ENCODE peak calls at places on chromosomes 7 and 10, in four cellular contexts. One of them, this sample, is unnamed.

GRCh38 chr7:43647772-43648643 is 65.1 kb downstream of the STK17A start:
- DNase-seq in neuronal stem cell: no peak
- DNase-seq in H9: no peak
- DNase-seq in IMR-90: peak
- DNase-seq in this sample: peak

GRCh38 chr7:108261560-108262255 is 131.5 kb upstream of the LAMB4 start:
- DNase-seq in IMR-90: no peak
- DNase-seq in H9: no peak
- DNase-seq in neuronal stem cell: no peak
- DNase-seq in this sample: no peak

GRCh38 chr7:36567699-36568436 is 156.4 kb downstream of the AOAH start:
- DNase-seq in H9: no peak
- DNase-seq in neuronal stem cell: no peak
- DNase-seq in IMR-90: no peak
- DNase-seq in this sample: no peak

GRCh38 chr10:131183546-131184045 is 127.9 kb downstream of the TCERG1L start:
- DNase-seq in H9: peak
- DNase-seq in neuronal stem cell: no peak
- DNase-seq in IMR-90: no peak
- DNase-seq in this sample: no peak

GRCh38 chr10:74238031-74238431 is 87.0 kb downstream of the ADK start:
- DNase-seq in H9: no peak
- DNase-seq in neuronal stem cell: no peak
- DNase-seq in IMR-90: peak
- DNase-seq in this sample: no peak

GRCh38 chr10:71077143-71077581 is 135.2 kb upstream of the UNC5B start:
- DNase-seq in IMR-90: no peak
- DNase-seq in H9: peak
- DNase-seq in neuronal stem cell: no peak
- DNase-seq in this sample: peak

GRCh38 chr7:80311313-80311712 is 176.7 kb downstream of the GNAI1 start:
- DNase-seq in neuronal stem cell: no peak
- DNase-seq in H9: no peak
- DNase-seq in IMR-90: no peak
- DNase-seq in this sample: no peak

GRCh38 chr7:95596183-95597135 is at the start of gene PDK4:
- DNase-seq in neuronal stem cell: peak
- DNase-seq in IMR-90: peak
- DNase-seq in H9: peak
- DNase-seq in this sample: peak

GRCh38 chr7:1110358-1110757 is 22.4 kb downstream of the GPER1 start:
- DNase-seq in H9: no peak
- DNase-seq in IMR-90: no peak
- DNase-seq in neuronal stem cell: no peak
- DNase-seq in this sample: no peak

GRCh38 chr7:151425670-151426075 is 14.3 kb downstream of the CRYGN start:
- DNase-seq in IMR-90: peak
- DNase-seq in neuronal stem cell: no peak
- DNase-seq in H9: no peak
- DNase-seq in this sample: no peak

GRCh38 chr10:100642295-100642994 is 102.9 kb upstream of the PAX2 start:
- DNase-seq in neuronal stem cell: no peak
- DNase-seq in H9: peak
- DNase-seq in IMR-90: no peak
- DNase-seq in this sample: peak

GRCh38 chr10:132577350-132578005 is 39.9 kb downstream of the INPP5A start:
- DNase-seq in neuronal stem cell: no peak
- DNase-seq in H9: no peak
- DNase-seq in IMR-90: no peak
- DNase-seq in this sample: no peak

GRCh38 chr10:124697837-124698559 is 46.2 kb downstream of the FAM53B start:
- DNase-seq in neuronal stem cell: no peak
- DNase-seq in H9: no peak
- DNase-seq in IMR-90: peak
- DNase-seq in this sample: peak

GRCh38 chr10:68598978-68599753 is 39.0 kb downstream of the TET1 start:
- DNase-seq in IMR-90: peak
- DNase-seq in H9: peak
- DNase-seq in neuronal stem cell: no peak
- DNase-seq in this sample: peak

GRCh38 chr10:127802532-127803055 is 65.6 kb downstream of the FOXI2 start:
- DNase-seq in neuronal stem cell: no peak
- DNase-seq in IMR-90: no peak
- DNase-seq in H9: no peak
- DNase-seq in this sample: no peak

GRCh38 chr7:99098824-99099498 is 44.9 kb downstream of the SMURF1 start:
- DNase-seq in neuronal stem cell: no peak
- DNase-seq in IMR-90: no peak
- DNase-seq in H9: no peak
- DNase-seq in this sample: peak

GRCh38 chr7:129750091-129750870 is 138.8 kb downstream of the NRF1 start:
- DNase-seq in IMR-90: no peak
- DNase-seq in neuronal stem cell: no peak
- DNase-seq in H9: no peak
- DNase-seq in this sample: no peak

GRCh38 chr7:4207011-4207410 is 475.1 kb upstream of the FOXK1 start:
- DNase-seq in neuronal stem cell: no peak
- DNase-seq in H9: no peak
- DNase-seq in IMR-90: no peak
- DNase-seq in this sample: no peak

GRCh38 chr10:110762849-110763211 is 108.9 kb upstream of the PDCD4 start:
- DNase-seq in IMR-90: no peak
- DNase-seq in neuronal stem cell: no peak
- DNase-seq in H9: no peak
- DNase-seq in this sample: no peak

GRCh38 chr10:75978213-75978612 is 546.8 kb downstream of the LRMDA start:
- DNase-seq in IMR-90: no peak
- DNase-seq in neuronal stem cell: no peak
- DNase-seq in H9: no peak
- DNase-seq in this sample: peak

GRCh38 chr10:59748834-59749233 is 4.4 kb downstream of the MRLN start:
- DNase-seq in neuronal stem cell: no peak
- DNase-seq in H9: no peak
- DNase-seq in IMR-90: no peak
- DNase-seq in this sample: no peak

GRCh38 chr10:62501547-62501946 is 127.4 kb downstream of the ZNF365 start:
- DNase-seq in neuronal stem cell: no peak
- DNase-seq in H9: no peak
- DNase-seq in IMR-90: peak
- DNase-seq in this sample: no peak

GRCh38 chr10:106625761-106626160 is 538.7 kb downstream of the SORCS1 start:
- DNase-seq in H9: no peak
- DNase-seq in neuronal stem cell: no peak
- DNase-seq in IMR-90: no peak
- DNase-seq in this sample: no peak

GRCh38 chr10:128808921-128809440 is 658.1 kb upstream of the MGMT start:
- DNase-seq in IMR-90: no peak
- DNase-seq in neuronal stem cell: no peak
- DNase-seq in H9: no peak
- DNase-seq in this sample: no peak

GRCh38 chr10:32948451-32948850 is 9.6 kb downstream of the ITGB1 start:
- DNase-seq in neuronal stem cell: no peak
- DNase-seq in IMR-90: no peak
- DNase-seq in H9: no peak
- DNase-seq in this sample: peak

GRCh38 chr7:106284516-106285050 is at the start of gene NAMPT:
- DNase-seq in H9: peak
- DNase-seq in neuronal stem cell: no peak
- DNase-seq in IMR-90: no peak
- DNase-seq in this sample: no peak

GRCh38 chr10:68561804-68562649 is 1.9 kb downstream of the TET1 start:
- DNase-seq in IMR-90: no peak
- DNase-seq in H9: peak
- DNase-seq in neuronal stem cell: peak
- DNase-seq in this sample: peak

GRCh38 chr7:100132697-100133137 is 6.0 kb downstream of the MBLAC1 start:
- DNase-seq in IMR-90: peak
- DNase-seq in neuronal stem cell: no peak
- DNase-seq in H9: peak
- DNase-seq in this sample: peak

DNA sequence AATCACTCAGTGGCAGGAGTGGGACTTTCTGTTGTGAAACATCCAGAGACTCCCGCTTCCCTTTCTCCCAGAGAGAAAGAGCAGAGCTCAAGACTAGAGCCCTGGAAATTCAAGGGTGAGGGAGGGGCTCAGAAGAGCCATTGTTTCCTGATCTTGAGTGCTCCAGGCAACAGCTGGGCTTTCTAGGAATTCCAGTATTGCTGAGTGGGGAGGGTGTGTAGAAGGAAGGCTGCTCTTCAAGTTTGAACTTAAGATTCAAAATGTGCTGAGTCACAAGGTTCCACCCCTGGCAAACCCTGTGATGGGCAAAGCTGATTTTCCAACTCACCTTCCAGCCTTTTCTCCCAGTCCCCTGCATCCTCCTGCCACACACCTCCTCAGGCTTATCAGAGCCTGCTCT is 42.3 kb upstream of the MSRB2 start:
- DNase-seq in neuronal stem cell: no peak
- DNase-seq in H9: no peak
- DNase-seq in IMR-90: no peak
- DNase-seq in this sample: peak
- H2BK15ac ChIP-seq in neuronal stem cell: no peak
- H2BK15ac ChIP-seq in H9: no peak
- H2BK15ac ChIP-seq in IMR-90: no peak
- H2BK15ac ChIP-seq in this sample: no peak

DNA sequence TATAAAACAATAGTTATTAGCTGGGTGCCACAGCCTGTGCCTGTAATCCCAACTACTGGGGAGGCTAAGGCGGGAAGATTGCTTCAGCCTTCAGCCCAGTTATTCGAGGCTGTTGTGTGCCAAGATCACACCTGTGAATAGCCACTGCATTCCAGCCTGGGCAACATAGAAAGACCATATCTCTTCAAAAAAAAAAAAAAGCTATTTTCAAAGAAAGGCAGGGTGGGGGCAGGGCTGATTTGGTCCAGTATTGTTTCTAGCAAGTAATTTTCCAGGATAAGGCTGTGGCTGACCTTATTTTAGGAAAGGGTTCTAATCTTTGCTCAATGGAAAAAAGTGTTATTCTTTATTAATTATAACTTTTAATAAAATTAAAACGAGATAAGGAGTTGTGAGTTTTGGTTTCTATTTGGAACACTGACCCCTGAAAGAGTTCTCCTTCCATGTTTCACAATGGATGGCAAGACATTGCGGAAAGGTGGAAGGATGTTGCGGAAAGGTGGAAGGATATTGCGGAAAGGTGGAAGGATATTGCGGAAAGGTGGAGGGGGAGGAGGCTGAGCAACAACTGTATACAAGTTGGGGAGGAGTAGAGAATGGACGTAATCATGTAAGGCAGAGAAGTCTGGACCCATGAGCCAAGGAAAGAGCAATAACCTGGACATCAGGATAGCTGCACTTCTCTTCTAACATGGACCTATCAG is 1.5 kb upstream of the C1GALT1 start:
- DNase-seq in IMR-90: no peak
- DNase-seq in neuronal stem cell: no peak
- DNase-seq in H9: no peak
- DNase-seq in this sample: no peak
- H3K4ac ChIP-seq in IMR-90: no peak
- H3K4ac ChIP-seq in neuronal stem cell: no peak
- H3K4ac ChIP-seq in H9: no peak
- H3K4ac ChIP-seq in this sample: no peak

GRCh38 chr10:13882112-13882711 is 295.4 kb downstream of the PRPF18 start:
- DNase-seq in H9: peak
- DNase-seq in IMR-90: peak
- DNase-seq in neuronal stem cell: peak
- DNase-seq in this sample: peak
- H2BK15ac ChIP-seq in H9: no peak
- H2BK15ac ChIP-seq in IMR-90: peak
- H2BK15ac ChIP-seq in neuronal stem cell: no peak
- H2BK15ac ChIP-seq in this sample: no peak

DNA sequence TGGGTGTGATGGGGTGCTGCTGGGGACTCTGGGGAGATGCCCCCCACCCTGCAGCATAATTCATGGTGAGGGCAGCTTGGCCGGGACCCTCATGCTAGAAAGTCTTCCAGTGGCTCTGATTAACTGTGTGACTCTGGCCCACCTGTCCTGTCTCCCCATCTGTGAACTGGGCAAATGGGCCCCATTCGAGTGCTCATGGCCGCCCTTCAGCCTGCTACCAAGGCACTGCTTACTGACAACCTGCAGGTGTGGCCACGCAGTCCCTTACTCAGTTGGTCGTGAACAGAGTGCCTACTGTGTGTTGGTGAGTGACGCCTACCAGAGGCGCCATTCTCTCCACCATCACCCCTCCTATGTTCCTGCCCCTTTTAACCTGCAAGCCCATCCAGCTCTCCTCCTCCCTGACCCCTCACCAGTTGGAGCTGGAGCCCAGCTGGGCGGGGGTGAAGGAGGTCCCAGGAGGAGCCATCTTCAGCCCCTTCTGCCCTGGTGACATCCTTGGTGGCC is 109.4 kb downstream of the ZMIZ1 start:
- DNase-seq in neuronal stem cell: no peak
- DNase-seq in IMR-90: no peak
- DNase-seq in H9: no peak
- DNase-seq in this sample: no peak
- H3K4ac ChIP-seq in neuronal stem cell: no peak
- H3K4ac ChIP-seq in IMR-90: peak
- H3K4ac ChIP-seq in H9: no peak
- H3K4ac ChIP-seq in this sample: no peak